ENCODE peak calls at places on chromosomes 12 and 14, in seven cellular contexts. E, H, K, C, O, W and X are unnamed samples.

GRCh38 chr12:69904761-69905160 is 79.7 kb downstream of the MYRFL start:
- DNase-seq in E (no peak), H (no peak), K (peak), C (no peak), O (no peak), W (peak), X (peak)

GRCh38 chr12:46663297-46663696 is 162.5 kb downstream of the SLC38A4 start:
- DNase-seq in E (no peak), H (no peak), K (no peak), C (no peak), O (no peak), W (no peak), X (no peak)

GRCh38 chr14:54845616-54846015 is 57.0 kb downstream of the GCH1 start:
- DNase-seq in E (no peak), H (no peak), K (no peak), C (no peak), O (no peak), W (no peak), X (no peak)

GRCh38 chr14:102826161-102826560 is 48.9 kb downstream of the TRAF3 start:
- DNase-seq in E (no peak), H (no peak), K (no peak), C (no peak), O (no peak), W (no peak), X (no peak)

GRCh38 chr12:22635812-22636211 is 10.8 kb downstream of the ETNK1 start:
- DNase-seq in E (no peak), H (no peak), K (no peak), C (no peak), O (no peak), W (peak), X (peak)

GRCh38 chr14:69543341-69544249 is 31.1 kb downstream of the CCDC177 start:
- DNase-seq in E (no peak), H (no peak), K (peak), C (peak), O (no peak), W (peak), X (peak)

GRCh38 chr12:6935551-6936377 is 7.9 kb upstream of the RNU7-1 start:
- DNase-seq in E (no peak), H (no peak), K (no peak), C (no peak), O (no peak), W (no peak), X (peak)

GRCh38 chr12:42039146-42039545 is 105.5 kb downstream of the GXYLT1 start:
- DNase-seq in E (no peak), H (no peak), K (peak), C (no peak), O (no peak), W (peak), X (peak)

GRCh38 chr12:42508913-42509312 is 80.6 kb downstream of the PRICKLE1 start:
- DNase-seq in E (no peak), H (no peak), K (no peak), C (no peak), O (no peak), W (no peak), X (no peak)

GRCh38 chr14:55333785-55334485 is 62.7 kb downstream of the FBXO34 start:
- DNase-seq in E (no peak), H (no peak), K (peak), C (no peak), O (no peak), W (no peak), X (no peak)

GRCh38 chr14:104290756-104291122 is 152.4 kb downstream of the KIF26A start:
- DNase-seq in E (no peak), H (no peak), K (no peak), C (no peak), O (no peak), W (no peak), X (no peak)

GRCh38 chr14:44961151-44961729 is 507 bp downstream of the KLHL28 start:
- DNase-seq in E (peak), H (peak), K (peak), C (peak), O (peak), W (peak), X (peak)

GRCh38 chr12:116091579-116091978 is 185.9 kb downstream of the MED13L start:
- DNase-seq in E (no peak), H (no peak), K (no peak), C (no peak), O (no peak), W (peak), X (peak)

GRCh38 chr14:51533160-51533559 is 118.5 kb upstream of the FRMD6 start:
- DNase-seq in E (no peak), H (no peak), K (peak), C (no peak), O (no peak), W (peak), X (peak)

GRCh38 chr12:29537292-29537691 is 39.8 kb upstream of the OVCH1 start:
- DNase-seq in E (no peak), H (no peak), K (peak), C (no peak), O (no peak), W (no peak), X (no peak)

GRCh38 chr12:123250471-123251383 is 17.5 kb downstream of the MTRFR start:
- DNase-seq in E (no peak), H (no peak), K (no peak), C (no peak), O (peak), W (no peak), X (no peak)

GRCh38 chr12:128450810-128451209 is 183.8 kb downstream of the TMEM132C start:
- DNase-seq in E (no peak), H (no peak), K (no peak), C (no peak), O (no peak), W (no peak), X (no peak)

GRCh38 chr12:98354520-98354919 is 160.9 kb upstream of the TMPO start:
- DNase-seq in E (no peak), H (no peak), K (no peak), C (no peak), O (peak), W (no peak), X (no peak)

GRCh38 chr14:97833291-97833690 is 1036.1 kb downstream of the VRK1 start:
- DNase-seq in E (no peak), H (no peak), K (no peak), C (no peak), O (no peak), W (no peak), X (no peak)

GRCh38 chr14:33676135-33676566 is 274.7 kb downstream of the EGLN3 start:
- DNase-seq in E (peak), H (no peak), K (no peak), C (no peak), O (peak), W (no peak), X (peak)

GRCh38 chr12:11813422-11813813 is 163.9 kb downstream of the ETV6 start:
- DNase-seq in E (no peak), H (no peak), K (no peak), C (no peak), O (no peak), W (peak), X (no peak)

GRCh38 chr12:21483531-21483930 is 17.9 kb downstream of the RECQL start:
- DNase-seq in E (no peak), H (no peak), K (no peak), C (no peak), O (peak), W (no peak), X (no peak)

GRCh38 chr12:125652689-125653088 is 587.5 kb downstream of the AACS start:
- DNase-seq in E (no peak), H (no peak), K (no peak), C (no peak), O (no peak), W (no peak), X (no peak)